ENCODE peak calls at places on chromosome 18, in ten cellular contexts. One of them, this sample, is unnamed.

GRCh38 chr18:2908946-2909335 is 62.1 kb downstream of the EMILIN2 start:
- DNase-seq in AG20443: no peak
- DNase-seq in NCI-H748 treated with DMSO at 0.1 percent for 48 hours: no peak
- DNase-seq in heart right ventricle: no peak
- DNase-seq in fibroblast of the conjunctiva: no peak
- DNase-seq in HT-29: no peak
- DNase-seq in stimulated activated CD8-positive, alpha-beta memory T cell treated with anti-CD3 and anti-CD28 coated beads, Interleukin-12 subunit alpha, Interleukin-12 subunit beta, amount 100 ng/mL, for 4 hours: no peak
- DNase-seq in LoVo: no peak
- DNase-seq in NCI-H1930: no peak
- DNase-seq in globus pallidus: no peak
- DNase-seq in this sample: no peak

GRCh38 chr18:12883003-12883683 is 894 bp downstream of the PTPN2 start:
- DNase-seq in HT-29: no peak
- DNase-seq in fibroblast of the conjunctiva: no peak
- DNase-seq in NCI-H748 treated with DMSO at 0.1 percent for 48 hours: no peak
- DNase-seq in LoVo: no peak
- DNase-seq in heart right ventricle: no peak
- DNase-seq in NCI-H1930: no peak
- DNase-seq in AG20443: peak; percentile 73
- DNase-seq in globus pallidus: peak; percentile 17
- DNase-seq in stimulated activated CD8-positive, alpha-beta memory T cell treated with anti-CD3 and anti-CD28 coated beads, Interleukin-12 subunit alpha, Interleukin-12 subunit beta, amount 100 ng/mL, for 4 hours: peak; percentile 11
- DNase-seq in this sample: no peak

GRCh38 chr18:32319084-32319483 is 129.2 kb downstream of the MEP1B start:
- DNase-seq in heart right ventricle: no peak
- DNase-seq in LoVo: no peak
- DNase-seq in NCI-H748 treated with DMSO at 0.1 percent for 48 hours: no peak
- DNase-seq in NCI-H1930: no peak
- DNase-seq in stimulated activated CD8-positive, alpha-beta memory T cell treated with anti-CD3 and anti-CD28 coated beads, Interleukin-12 subunit alpha, Interleukin-12 subunit beta, amount 100 ng/mL, for 4 hours: no peak
- DNase-seq in fibroblast of the conjunctiva: no peak
- DNase-seq in HT-29: no peak
- DNase-seq in globus pallidus: no peak
- DNase-seq in AG20443: no peak
- DNase-seq in this sample: no peak

GRCh38 chr18:37385846-37386435 is 179.7 kb downstream of the CELF4 start:
- DNase-seq in AG20443: peak; percentile 37
- DNase-seq in globus pallidus: peak; percentile 35
- DNase-seq in NCI-H748 treated with DMSO at 0.1 percent for 48 hours: peak; percentile 54
- DNase-seq in fibroblast of the conjunctiva: no peak
- DNase-seq in LoVo: peak; percentile 43
- DNase-seq in NCI-H1930: peak; percentile 30
- DNase-seq in heart right ventricle: no peak
- DNase-seq in stimulated activated CD8-positive, alpha-beta memory T cell treated with anti-CD3 and anti-CD28 coated beads, Interleukin-12 subunit alpha, Interleukin-12 subunit beta, amount 100 ng/mL, for 4 hours: no peak
- DNase-seq in HT-29: peak; percentile 57
- DNase-seq in this sample: peak; percentile 48

GRCh38 chr18:63205791-63206252 is 113.7 kb downstream of the BCL2 start:
- DNase-seq in fibroblast of the conjunctiva: no peak
- DNase-seq in heart right ventricle: no peak
- DNase-seq in LoVo: no peak
- DNase-seq in NCI-H748 treated with DMSO at 0.1 percent for 48 hours: no peak
- DNase-seq in NCI-H1930: no peak
- DNase-seq in globus pallidus: no peak
- DNase-seq in HT-29: no peak
- DNase-seq in AG20443: no peak
- DNase-seq in stimulated activated CD8-positive, alpha-beta memory T cell treated with anti-CD3 and anti-CD28 coated beads, Interleukin-12 subunit alpha, Interleukin-12 subunit beta, amount 100 ng/mL, for 4 hours: no peak
- DNase-seq in this sample: no peak

GRCh38 chr18:46740046-46740445 is 16.8 kb downstream of the ST8SIA5 start:
- DNase-seq in LoVo: no peak
- DNase-seq in NCI-H748 treated with DMSO at 0.1 percent for 48 hours: no peak
- DNase-seq in fibroblast of the conjunctiva: no peak
- DNase-seq in HT-29: no peak
- DNase-seq in stimulated activated CD8-positive, alpha-beta memory T cell treated with anti-CD3 and anti-CD28 coated beads, Interleukin-12 subunit alpha, Interleukin-12 subunit beta, amount 100 ng/mL, for 4 hours: no peak
- DNase-seq in heart right ventricle: no peak
- DNase-seq in NCI-H1930: no peak
- DNase-seq in AG20443: no peak
- DNase-seq in globus pallidus: no peak
- DNase-seq in this sample: no peak

GRCh38 chr18:44842588-44843412 is 162.1 kb downstream of the SETBP1 start:
- DNase-seq in heart right ventricle: no peak
- DNase-seq in stimulated activated CD8-positive, alpha-beta memory T cell treated with anti-CD3 and anti-CD28 coated beads, Interleukin-12 subunit alpha, Interleukin-12 subunit beta, amount 100 ng/mL, for 4 hours: no peak
- DNase-seq in NCI-H748 treated with DMSO at 0.1 percent for 48 hours: no peak
- DNase-seq in LoVo: no peak
- DNase-seq in AG20443: no peak
- DNase-seq in fibroblast of the conjunctiva: no peak
- DNase-seq in HT-29: no peak
- DNase-seq in NCI-H1930: no peak
- DNase-seq in globus pallidus: no peak
- DNase-seq in this sample: no peak

GRCh38 chr18:71304856-71305255 is 1016.0 kb downstream of the SOCS6 start:
- DNase-seq in globus pallidus: no peak
- DNase-seq in AG20443: no peak
- DNase-seq in HT-29: no peak
- DNase-seq in NCI-H748 treated with DMSO at 0.1 percent for 48 hours: no peak
- DNase-seq in fibroblast of the conjunctiva: no peak
- DNase-seq in stimulated activated CD8-positive, alpha-beta memory T cell treated with anti-CD3 and anti-CD28 coated beads, Interleukin-12 subunit alpha, Interleukin-12 subunit beta, amount 100 ng/mL, for 4 hours: no peak
- DNase-seq in NCI-H1930: no peak
- DNase-seq in LoVo: no peak
- DNase-seq in heart right ventricle: no peak
- DNase-seq in this sample: no peak

GRCh38 chr18:26756556-26756955 is 109.0 kb downstream of the AQP4 start:
- DNase-seq in fibroblast of the conjunctiva: no peak
- DNase-seq in HT-29: no peak
- DNase-seq in heart right ventricle: no peak
- DNase-seq in LoVo: no peak
- DNase-seq in NCI-H1930: no peak
- DNase-seq in AG20443: no peak
- DNase-seq in NCI-H748 treated with DMSO at 0.1 percent for 48 hours: no peak
- DNase-seq in globus pallidus: no peak
- DNase-seq in stimulated activated CD8-positive, alpha-beta memory T cell treated with anti-CD3 and anti-CD28 coated beads, Interleukin-12 subunit alpha, Interleukin-12 subunit beta, amount 100 ng/mL, for 4 hours: no peak
- DNase-seq in this sample: no peak

GRCh38 chr18:26948703-26949102 is 83.2 kb upstream of the AQP4 start:
- DNase-seq in heart right ventricle: no peak
- DNase-seq in NCI-H1930: no peak
- DNase-seq in HT-29: no peak
- DNase-seq in stimulated activated CD8-positive, alpha-beta memory T cell treated with anti-CD3 and anti-CD28 coated beads, Interleukin-12 subunit alpha, Interleukin-12 subunit beta, amount 100 ng/mL, for 4 hours: no peak
- DNase-seq in globus pallidus: no peak
- DNase-seq in LoVo: no peak
- DNase-seq in NCI-H748 treated with DMSO at 0.1 percent for 48 hours: no peak
- DNase-seq in fibroblast of the conjunctiva: no peak
- DNase-seq in AG20443: no peak
- DNase-seq in this sample: no peak

GRCh38 chr18:35942133-35942532 is 30.3 kb upstream of the RMP24 start:
- DNase-seq in LoVo: no peak
- DNase-seq in HT-29: no peak
- DNase-seq in stimulated activated CD8-positive, alpha-beta memory T cell treated with anti-CD3 and anti-CD28 coated beads, Interleukin-12 subunit alpha, Interleukin-12 subunit beta, amount 100 ng/mL, for 4 hours: no peak
- DNase-seq in NCI-H1930: no peak
- DNase-seq in AG20443: no peak
- DNase-seq in NCI-H748 treated with DMSO at 0.1 percent for 48 hours: no peak
- DNase-seq in fibroblast of the conjunctiva: no peak
- DNase-seq in globus pallidus: no peak
- DNase-seq in heart right ventricle: no peak
- DNase-seq in this sample: no peak

GRCh38 chr18:64720781-64721464 is 572.0 kb upstream of the LINC00305 start:
- DNase-seq in fibroblast of the conjunctiva: no peak
- DNase-seq in stimulated activated CD8-positive, alpha-beta memory T cell treated with anti-CD3 and anti-CD28 coated beads, Interleukin-12 subunit alpha, Interleukin-12 subunit beta, amount 100 ng/mL, for 4 hours: no peak
- DNase-seq in NCI-H1930: no peak
- DNase-seq in LoVo: no peak
- DNase-seq in HT-29: peak; percentile 9
- DNase-seq in heart right ventricle: no peak
- DNase-seq in globus pallidus: no peak
- DNase-seq in AG20443: no peak
- DNase-seq in NCI-H748 treated with DMSO at 0.1 percent for 48 hours: no peak
- DNase-seq in this sample: no peak

GRCh38 chr18:44909191-44909719 is 228.6 kb downstream of the SETBP1 start:
- DNase-seq in LoVo: no peak
- DNase-seq in globus pallidus: no peak
- DNase-seq in NCI-H748 treated with DMSO at 0.1 percent for 48 hours: no peak
- DNase-seq in heart right ventricle: no peak
- DNase-seq in NCI-H1930: no peak
- DNase-seq in HT-29: no peak
- DNase-seq in AG20443: no peak
- DNase-seq in fibroblast of the conjunctiva: no peak
- DNase-seq in stimulated activated CD8-positive, alpha-beta memory T cell treated with anti-CD3 and anti-CD28 coated beads, Interleukin-12 subunit alpha, Interleukin-12 subunit beta, amount 100 ng/mL, for 4 hours: no peak
- DNase-seq in this sample: peak; percentile 22

GRCh38 chr18:28183418-28184078 is 6.6 kb upstream of the CDH2 start:
- DNase-seq in HT-29: no peak
- DNase-seq in NCI-H1930: no peak
- DNase-seq in LoVo: peak; percentile 15
- DNase-seq in stimulated activated CD8-positive, alpha-beta memory T cell treated with anti-CD3 and anti-CD28 coated beads, Interleukin-12 subunit alpha, Interleukin-12 subunit beta, amount 100 ng/mL, for 4 hours: no peak
- DNase-seq in globus pallidus: no peak
- DNase-seq in AG20443: peak; percentile 13
- DNase-seq in fibroblast of the conjunctiva: no peak
- DNase-seq in NCI-H748 treated with DMSO at 0.1 percent for 48 hours: no peak
- DNase-seq in heart right ventricle: no peak
- DNase-seq in this sample: no peak

GRCh38 chr18:80229342-80229741 is 18.0 kb downstream of the PARD6G start:
- DNase-seq in NCI-H1930: no peak
- DNase-seq in NCI-H748 treated with DMSO at 0.1 percent for 48 hours: no peak
- DNase-seq in fibroblast of the conjunctiva: no peak
- DNase-seq in HT-29: no peak
- DNase-seq in globus pallidus: no peak
- DNase-seq in AG20443: no peak
- DNase-seq in LoVo: no peak
- DNase-seq in stimulated activated CD8-positive, alpha-beta memory T cell treated with anti-CD3 and anti-CD28 coated beads, Interleukin-12 subunit alpha, Interleukin-12 subunit beta, amount 100 ng/mL, for 4 hours: no peak
- DNase-seq in heart right ventricle: no peak
- DNase-seq in this sample: no peak

GRCh38 chr18:9535430-9535972 is 60.2 kb downstream of the RALBP1 start:
- DNase-seq in stimulated activated CD8-positive, alpha-beta memory T cell treated with anti-CD3 and anti-CD28 coated beads, Interleukin-12 subunit alpha, Interleukin-12 subunit beta, amount 100 ng/mL, for 4 hours: no peak
- DNase-seq in HT-29: no peak
- DNase-seq in globus pallidus: peak; percentile 79
- DNase-seq in NCI-H1930: no peak
- DNase-seq in LoVo: no peak
- DNase-seq in heart right ventricle: no peak
- DNase-seq in fibroblast of the conjunctiva: peak; percentile 96
- DNase-seq in NCI-H748 treated with DMSO at 0.1 percent for 48 hours: no peak
- DNase-seq in AG20443: peak; percentile 93
- DNase-seq in this sample: no peak

GRCh38 chr18:36890598-36890997 is 61.7 kb downstream of the KIAA1328 start:
- DNase-seq in LoVo: no peak
- DNase-seq in NCI-H748 treated with DMSO at 0.1 percent for 48 hours: no peak
- DNase-seq in globus pallidus: no peak
- DNase-seq in NCI-H1930: no peak
- DNase-seq in heart right ventricle: no peak
- DNase-seq in HT-29: no peak
- DNase-seq in fibroblast of the conjunctiva: no peak
- DNase-seq in stimulated activated CD8-positive, alpha-beta memory T cell treated with anti-CD3 and anti-CD28 coated beads, Interleukin-12 subunit alpha, Interleukin-12 subunit beta, amount 100 ng/mL, for 4 hours: no peak
- DNase-seq in AG20443: no peak
- DNase-seq in this sample: no peak

GRCh38 chr18:10878703-10879102 is 270.7 kb downstream of the PIEZO2 start:
- DNase-seq in stimulated activated CD8-positive, alpha-beta memory T cell treated with anti-CD3 and anti-CD28 coated beads, Interleukin-12 subunit alpha, Interleukin-12 subunit beta, amount 100 ng/mL, for 4 hours: no peak
- DNase-seq in HT-29: no peak
- DNase-seq in LoVo: no peak
- DNase-seq in globus pallidus: no peak
- DNase-seq in fibroblast of the conjunctiva: no peak
- DNase-seq in heart right ventricle: no peak
- DNase-seq in AG20443: no peak
- DNase-seq in NCI-H1930: no peak
- DNase-seq in NCI-H748 treated with DMSO at 0.1 percent for 48 hours: no peak
- DNase-seq in this sample: no peak

This sample was measured in COR-L47.